ENCODE peak calls at places on chromosomes 13 and 19, in five cellular contexts. L is tibial artery, V is Peyer's patch, I is heart right ventricle, U is heart left ventricle. D is an unnamed sample.

GRCh38 chr13:20051366-20051765 is 92.8 kb downstream of the ZMYM2 start:
- DNase-seq in U (no peak), I (no peak), L (no peak), V (no peak), D (no peak)

GRCh38 chr13:40611004-40611403 is 55.4 kb downstream of the FOXO1 start:
- DNase-seq in L (no peak), I (no peak), U (no peak), V (no peak), D (no peak)

GRCh38 chr13:114067886-114068722 is 64.3 kb downstream of the RASA3 start:
- DNase-seq in U (no peak), L (peak; percentile 18), I (no peak), V (peak; percentile 80), D (peak; percentile 18)

GRCh38 chr13:87676254-87677042 is 5.3 kb downstream of the SLITRK5 start:
- DNase-seq in L (no peak), I (no peak), V (no peak), U (no peak), D (peak; percentile 10)

GRCh38 chr13:82344867-82345266 is 1537.4 kb downstream of the SLITRK1 start:
- DNase-seq in U (no peak), L (no peak), I (no peak), V (no peak), D (no peak)

GRCh38 chr13:73715114-73715909 is 418.9 kb downstream of the KLF12 start:
- DNase-seq in U (no peak), I (no peak), V (peak; percentile 25), L (no peak), D (no peak)

GRCh38 chr13:47800593-47800992 is 200.5 kb downstream of the SUCLA2 start:
- DNase-seq in U (no peak), L (no peak), I (no peak), V (no peak), D (no peak)

GRCh38 chr19:55315956-55316525 is 9.1 kb downstream of the TMEM150B start:
- DNase-seq in I (no peak), U (no peak), L (no peak), V (no peak), D (no peak)

GRCh38 chr19:49436381-49437017 is 4.8 kb downstream of the SLC17A7 start:
- DNase-seq in V (peak; percentile 39), U (no peak), L (no peak), I (no peak), D (peak; percentile 42)

GRCh38 chr19:27860309-27860934 is 1352.5 kb downstream of the UQCRFS1 start:
- DNase-seq in U (no peak), L (no peak), I (no peak), V (no peak), D (no peak)

GRCh38 chr19:51740356-51740755 is 11.3 kb downstream of the FPR1 start:
- DNase-seq in I (no peak), L (no peak), V (no peak), U (no peak), D (no peak)

GRCh38 chr13:105474983-105475382 is 1060.5 kb downstream of the EFNB2 start:
- DNase-seq in I (no peak), L (no peak), U (no peak), V (no peak), D (no peak)

GRCh38 chr13:51869921-51870320 is 8.2 kb downstream of the CCDC70 start:
- DNase-seq in U (no peak), L (no peak), V (no peak), I (no peak), D (no peak)

GRCh38 chr13:102402292-102402691 is 444 bp upstream of the FGF14 start:
- DNase-seq in L (peak; percentile 23), I (peak; percentile 42), V (no peak), U (peak; percentile 37), D (peak; percentile 41)

GRCh38 chr19:46990998-46991676 is 28.5 kb upstream of the NPAS1 start:
- DNase-seq in U (peak; percentile 88), V (peak; percentile 57), L (peak; percentile 83), I (peak; percentile 91), D (no peak)

GRCh38 chr19:1905071-1905862 is at the start of the genes ADAT3 and SCAMP4:
- DNase-seq in L (peak; percentile 98), U (peak; percentile 99), I (peak; percentile 99), V (peak; percentile 98), D (peak; percentile 99)
- H3K4me3 ChIP-seq in L (peak within 1 kb of the TSS; percentile 60), U (peak within 1 kb of the TSS; percentile 90), I (peak within 1 kb of the TSS; percentile 59), V (peak within 1 kb of the TSS; percentile 81), D (peak within 1 kb of the TSS; percentile 90)

DNA sequence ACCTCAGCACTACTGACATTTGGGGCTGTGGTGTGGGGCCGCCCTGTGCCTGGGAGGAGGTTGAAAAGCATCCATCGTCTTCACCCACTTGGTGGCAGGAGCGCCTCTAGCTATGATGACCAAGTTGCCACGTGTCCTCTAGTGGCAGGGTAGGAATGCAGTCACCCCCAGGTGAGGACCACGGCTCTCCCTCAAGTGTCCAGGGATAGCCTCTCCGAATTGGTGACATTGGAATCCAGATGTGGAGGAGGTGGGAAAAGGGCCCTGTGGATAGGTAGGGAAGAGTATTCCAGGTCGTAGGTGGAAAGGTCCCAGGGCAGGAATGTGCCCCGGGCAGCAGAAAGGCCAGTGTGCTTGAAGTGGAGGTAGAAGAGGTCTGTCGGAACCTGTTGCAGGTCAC is 37.6 kb downstream of the ARHGEF18 start:
- DNase-seq in I (no peak), U (no peak), V (no peak), L (no peak), D (no peak)
- H3K27ac ChIP-seq in I (no peak overlapping the region), U (no peak overlapping the region), V (no peak overlapping the region), L (no peak overlapping the region), D (no peak overlapping the region)

DNA sequence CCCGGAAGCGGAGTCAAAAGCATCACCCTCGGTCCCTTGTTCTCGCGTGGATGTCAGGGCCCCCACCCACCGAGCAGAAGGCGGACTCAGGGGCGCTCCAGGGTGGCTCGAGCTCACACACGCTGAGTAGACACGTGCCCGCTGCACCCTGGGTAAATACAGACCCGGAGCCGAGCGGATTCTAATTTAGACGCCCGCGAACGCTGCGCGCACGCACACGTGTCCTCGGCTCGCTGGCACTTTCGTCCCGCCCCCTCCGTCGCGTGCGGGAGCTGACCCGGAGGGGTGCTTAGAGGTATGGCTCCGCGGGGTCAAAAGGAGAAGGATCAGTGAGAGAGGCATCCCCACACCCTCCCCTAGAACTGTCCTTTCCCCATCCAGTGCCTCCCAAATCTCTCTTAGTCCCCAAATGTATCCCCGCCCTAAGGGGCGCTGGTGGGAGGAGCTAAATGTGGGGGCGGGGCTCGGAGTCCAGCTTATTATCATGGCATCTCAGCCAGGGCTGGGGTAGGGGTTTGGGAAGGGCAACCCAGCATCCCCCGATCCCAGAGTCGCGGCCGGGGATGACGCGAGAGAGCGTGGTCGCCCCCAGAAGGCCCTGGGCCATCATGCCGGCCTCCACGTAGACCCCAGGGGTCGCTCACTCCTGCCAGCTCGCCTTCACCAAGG is 451 bp upstream of the ICAM5 start:
- DNase-seq in V (peak; percentile 48), L (no peak), U (peak; percentile 60), I (no peak), D (peak; percentile 92)
- H3K4me3 ChIP-seq in V (peak overlapping the region; percentile 18), L (peak overlapping the region; percentile 15), U (peak overlapping the region; percentile 57), I (peak overlapping the region; percentile 32), D (peak overlapping the region; percentile 39)

GRCh38 chr19:4391701-4392543 is 8.4 kb downstream of the SH3GL1 start:
- DNase-seq in U (peak; percentile 58), I (peak; percentile 70), L (no peak), V (no peak), D (no peak)
- H3K27ac ChIP-seq in U (peak overlapping the region; percentile 78), I (peak overlapping the region; percentile 82), L (peak overlapping the region; percentile 52), V (peak overlapping the region; percentile 85), D (peak overlapping the region; percentile 84)

GRCh38 chr19:13864223-13864512 is 12.8 kb upstream of the NANOS3 start:
- DNase-seq in L (no peak), I (no peak), U (no peak), V (no peak), D (no peak)

GRCh38 chr19:13859361-13859880 is 17.5 kb upstream of the NANOS3 start:
- DNase-seq in I (no peak), V (no peak), U (no peak), L (no peak), D (no peak)

GRCh38 chr19:13860679-13861391 is 16.1 kb upstream of the NANOS3 start:
- DNase-seq in I (no peak), V (no peak), U (peak; percentile 27), L (no peak), D (peak; percentile 81)

GRCh38 chr19:13861714-13862531 is 15.0 kb upstream of the NANOS3 start:
- DNase-seq in I (peak; percentile 95), U (peak; percentile 95), L (peak; percentile 92), V (peak; percentile 90), D (peak; percentile 96)

GRCh38 chr19:13861392-13861713 is 15.6 kb upstream of the NANOS3 start:
- DNase-seq in U (peak; percentile 48), V (no peak), L (no peak), I (no peak), D (no peak)
- H3K4me3 ChIP-seq in U (peak overlapping the region; percentile 58), V (peak overlapping the region; percentile 48), L (peak overlapping the region; percentile 47), I (peak overlapping the region; percentile 33), D (peak overlapping the region; percentile 57)

GRCh38 chr19:41112728-41113290 is 1.4 kb upstream of the CYP2F1 start:
- DNase-seq in V (no peak), I (no peak), U (no peak), L (no peak), D (no peak)
- H3K27ac ChIP-seq in V (no peak overlapping the region), I (no peak overlapping the region), U (no peak overlapping the region), L (no peak overlapping the region), D (no peak overlapping the region)

DNA sequence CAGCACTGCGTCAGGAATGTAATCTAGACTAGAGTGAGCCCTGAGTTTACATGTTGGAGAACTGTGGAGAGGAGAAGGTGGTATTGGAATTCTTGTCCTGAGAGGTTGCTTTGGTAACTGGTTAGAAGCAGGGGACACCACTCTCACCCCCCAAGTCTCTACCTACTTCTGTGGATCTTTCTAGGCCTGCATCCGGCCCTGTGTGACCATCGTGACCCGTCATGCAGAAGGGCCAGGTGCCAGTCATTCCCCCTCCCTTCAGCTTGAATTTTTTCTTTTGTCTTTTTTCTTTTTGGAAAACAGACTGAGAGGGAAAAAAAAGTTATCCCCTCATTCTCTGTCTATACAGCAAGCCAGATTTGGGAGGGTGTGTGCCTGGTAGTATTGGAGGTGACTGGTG is 31.8 kb downstream of the NFIX start:
- DNase-seq in V (no peak), I (no peak), L (no peak), U (no peak), D (no peak)
- H3K4me3 ChIP-seq in V (no peak overlapping the region), I (no peak overlapping the region), L (peak overlapping the region; percentile 51), U (peak overlapping the region; percentile 64), D (no peak overlapping the region)